ENCODE peak calls at places on chromosomes 4 and X, in seven cellular contexts. Q is mesendoderm, O is IMR-90, Z is H1, R is mesenchymal stem cell, P is trophoblast cell, E is neuronal stem cell. S is an unnamed sample.

GRCh38 chrX:97587171-97587570 is 703.5 kb downstream of the RPA4 start:
- DNase-seq in Q (no peak), O (no peak), Z (no peak), R (no peak), P (peak), E (no peak), S (no peak)

GRCh38 chr4:6900956-6901355 is 8.7 kb upstream of the TBC1D14 start:
- DNase-seq in Q (no peak), O (no peak), Z (no peak), R (no peak), P (no peak), E (no peak), S (no peak)

GRCh38 chr4:148444296-148445070 is 2.3 kb upstream of the NR3C2 start:
- DNase-seq in Q (peak), O (no peak), Z (no peak), R (peak), P (peak), E (peak), S (peak)

GRCh38 chrX:10039821-10040793 is 72.9 kb downstream of the CLDN34 start:
- DNase-seq in Q (no peak), O (no peak), Z (no peak), R (peak), P (peak), E (no peak), S (no peak)

GRCh38 chrX:98962996-98963395 is 1447.1 kb downstream of the PCDH19 start:
- DNase-seq in Q (peak), O (no peak), Z (no peak), R (no peak), P (no peak), E (no peak), S (no peak)

GRCh38 chr4:112327950-112328349 is 30.8 kb downstream of the ALPK1 start:
- DNase-seq in Q (peak), O (peak), Z (no peak), R (peak), P (peak), E (peak), S (no peak)

GRCh38 chr4:70721747-70722146 is at the start of gene RUFY3:
- DNase-seq in Q (no peak), O (peak), Z (no peak), R (peak), P (no peak), E (no peak), S (no peak)

GRCh38 chr4:147825451-147826287 is 93.8 kb downstream of the ARHGAP10 start:
- DNase-seq in Q (no peak), O (no peak), Z (no peak), R (no peak), P (peak), E (no peak), S (no peak)

GRCh38 chr4:141117935-141118334 is 15.3 kb downstream of the RNF150 start:
- DNase-seq in Q (peak), O (no peak), Z (no peak), R (no peak), P (no peak), E (no peak), S (no peak)

GRCh38 chr4:77913353-77913752 is 50.7 kb downstream of the MRPL1 start:
- DNase-seq in Q (no peak), O (peak), Z (no peak), R (no peak), P (no peak), E (no peak), S (no peak)

GRCh38 chrX:13700380-13700779 is 11.5 kb downstream of the RAB9A start:
- DNase-seq in Q (no peak), O (peak), Z (no peak), R (no peak), P (no peak), E (no peak), S (no peak)

GRCh38 chrX:120145295-120145925 is 13.0 kb upstream of the RHOXF2 start:
- DNase-seq in Q (no peak), O (no peak), Z (no peak), R (no peak), P (no peak), E (no peak), S (no peak)

GRCh38 chr4:26958925-26959653 is 98.4 kb downstream of the STIM2 start:
- DNase-seq in Q (peak), O (no peak), Z (no peak), R (no peak), P (no peak), E (no peak), S (no peak)

GRCh38 chr4:109972786-109973528 is 60.3 kb downstream of the EGF start:
- DNase-seq in Q (no peak), O (no peak), Z (no peak), R (no peak), P (no peak), E (no peak), S (peak)

GRCh38 chr4:112876316-112876715 is 173.1 kb upstream of the ANK2 start:
- DNase-seq in Q (peak), O (no peak), Z (no peak), R (no peak), P (no peak), E (no peak), S (no peak)

GRCh38 chrX:40099046-40099968 is 1.5 kb upstream of the BCOR start:
- DNase-seq in Q (peak), O (no peak), Z (no peak), R (peak), P (peak), E (no peak), S (peak)

GRCh38 chrX:123773258-123773978 is 40.6 kb upstream of the THOC2 start:
- DNase-seq in Q (no peak), O (no peak), Z (no peak), R (no peak), P (no peak), E (no peak), S (no peak)

GRCh38 chrX:22952011-22952410 is 47.7 kb upstream of the DDX53 start:
- DNase-seq in Q (peak), O (peak), Z (no peak), R (peak), P (no peak), E (no peak), S (no peak)

GRCh38 chr4:146943691-146944375 is 1.8 kb downstream of the TTC29 start:
- DNase-seq in Q (peak), O (no peak), Z (no peak), R (peak), P (no peak), E (no peak), S (peak)

GRCh38 chr4:108535757-108536156 is 84.6 kb upstream of the RPL34 start:
- DNase-seq in Q (no peak), O (no peak), Z (no peak), R (no peak), P (no peak), E (no peak), S (no peak)

GRCh38 chr4:2087170-2087569 is 28.0 kb downstream of the NAT8L start:
- DNase-seq in Q (peak), O (no peak), Z (no peak), R (peak), P (peak), E (no peak), S (no peak)

GRCh38 chrX:131827935-131828334 is 195.2 kb upstream of the STK26 start:
- DNase-seq in Q (peak), O (no peak), Z (no peak), R (peak), P (no peak), E (peak), S (peak)

GRCh38 chr4:20881658-20882057 is 181.4 kb downstream of the PACRGL start:
- DNase-seq in Q (no peak), O (no peak), Z (no peak), R (no peak), P (peak), E (no peak), S (no peak)

GRCh38 chr4:140635606-140636005 is 66.8 kb upstream of the UCP1 start:
- DNase-seq in Q (peak), O (no peak), Z (no peak), R (no peak), P (peak), E (no peak), S (peak)

GRCh38 chr4:10521386-10521785 is 64.2 kb upstream of the ZNF518B start:
- DNase-seq in Q (no peak), O (no peak), Z (no peak), R (no peak), P (no peak), E (no peak), S (no peak)

GRCh38 chrX:153520286-153520917 is 3.0 kb downstream of the ATP2B3 start:
- DNase-seq in Q (no peak), O (no peak), Z (no peak), R (no peak), P (peak), E (no peak), S (no peak)
- H3K18ac ChIP-seq in Q (no peak), O (no peak), Z (no peak), R (no peak), P (no peak), E (no peak), S (no peak)

DNA sequence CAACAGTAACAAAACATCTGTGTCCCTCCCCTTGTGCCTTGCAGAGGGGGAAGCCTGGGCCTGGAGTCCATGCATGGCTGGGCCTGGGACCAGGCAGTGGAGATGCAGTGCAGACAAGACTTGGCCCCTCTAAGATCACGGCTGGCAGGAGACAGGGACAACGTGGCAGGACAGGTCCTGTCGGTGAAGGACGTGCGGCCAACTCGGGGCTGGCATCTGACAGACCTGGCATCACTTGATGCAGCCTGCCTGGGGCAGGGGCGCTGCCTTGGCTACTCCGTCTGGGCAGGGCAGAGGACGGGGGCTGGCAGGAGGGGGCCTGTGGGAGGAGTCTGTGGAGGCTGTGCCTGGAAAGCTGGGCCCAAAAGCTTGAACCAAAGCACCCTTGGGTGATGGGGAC is 112.1 kb downstream of the CPZ start:
- DNase-seq in Q (no peak), O (no peak), Z (no peak), R (no peak), P (no peak), E (no peak), S (no peak)
- H3K18ac ChIP-seq in Q (no peak), O (no peak), Z (no peak), R (no peak), P (no peak), E (peak), S (no peak)

GRCh38 chrX:152663086-152663485 is 25.4 kb downstream of the GABRQ start:
- DNase-seq in Q (no peak), O (no peak), Z (no peak), R (no peak), P (no peak), E (no peak), S (no peak)

GRCh38 chrX:152656087-152656486 is 18.4 kb downstream of the GABRQ start:
- DNase-seq in Q (no peak), O (no peak), Z (no peak), R (no peak), P (no peak), E (no peak), S (no peak)

GRCh38 chrX:152656890-152657289 is 19.2 kb downstream of the GABRQ start:
- DNase-seq in Q (no peak), O (no peak), Z (no peak), R (no peak), P (no peak), E (no peak), S (no peak)

GRCh38 chrX:152652467-152652866 is 14.8 kb downstream of the GABRQ start:
- DNase-seq in Q (no peak), O (no peak), Z (no peak), R (no peak), P (no peak), E (no peak), S (no peak)

GRCh38 chrX:152658302-152658701 is 20.6 kb downstream of the GABRQ start:
- DNase-seq in Q (no peak), O (no peak), Z (no peak), R (no peak), P (no peak), E (peak), S (peak)
- H3K18ac ChIP-seq in Q (no peak), O (no peak), Z (no peak), R (no peak), P (no peak), E (no peak), S (no peak)

DNA sequence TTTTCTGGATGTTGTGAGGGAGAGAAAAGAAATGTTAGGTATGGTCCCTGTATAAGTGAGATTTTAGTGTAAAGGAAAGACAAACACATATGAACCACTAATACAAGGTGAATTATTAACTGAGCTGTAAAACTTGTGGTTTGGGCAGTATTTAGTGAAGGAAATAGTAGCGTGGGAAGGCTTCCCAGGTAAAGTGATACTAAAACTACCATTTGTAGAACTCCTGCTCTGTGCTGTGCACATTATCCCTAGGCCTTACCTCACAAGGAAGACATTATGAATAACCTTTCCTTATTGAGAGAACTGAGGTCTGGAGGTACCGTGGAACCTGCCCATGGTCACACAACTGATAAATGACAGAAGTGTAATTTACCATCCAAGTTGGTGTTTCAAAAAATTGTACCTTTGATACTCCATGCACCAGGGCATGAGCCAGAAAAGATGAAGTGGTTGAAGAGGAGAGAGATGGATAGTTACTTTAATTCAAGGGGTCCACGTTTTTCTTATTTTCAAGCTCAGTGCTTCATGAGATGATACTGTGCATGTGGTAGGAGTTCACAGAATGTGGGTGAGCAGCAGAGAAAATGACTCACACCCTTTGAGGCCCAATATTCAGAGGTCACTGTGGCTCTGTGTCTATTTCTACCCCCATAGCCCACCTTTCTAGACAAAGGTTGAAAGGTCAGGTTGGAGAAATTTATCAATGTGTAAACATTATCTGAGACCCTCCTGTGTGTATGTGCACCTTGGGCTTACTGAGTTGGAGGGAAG is 2.6 kb upstream of the VSIG4 start:
- DNase-seq in Q (no peak), O (no peak), Z (no peak), R (no peak), P (no peak), E (no peak), S (no peak)
- H3K18ac ChIP-seq in Q (no peak), O (no peak), Z (no peak), R (no peak), P (no peak), E (no peak), S (no peak)

GRCh38 chr4:183773790-183774189 is 114.7 kb downstream of the TRAPPC11 start:
- DNase-seq in Q (no peak), O (no peak), Z (no peak), R (no peak), P (no peak), E (no peak), S (no peak)
- H3K18ac ChIP-seq in Q (no peak), O (no peak), Z (peak), R (no peak), P (no peak), E (no peak), S (no peak)

DNA sequence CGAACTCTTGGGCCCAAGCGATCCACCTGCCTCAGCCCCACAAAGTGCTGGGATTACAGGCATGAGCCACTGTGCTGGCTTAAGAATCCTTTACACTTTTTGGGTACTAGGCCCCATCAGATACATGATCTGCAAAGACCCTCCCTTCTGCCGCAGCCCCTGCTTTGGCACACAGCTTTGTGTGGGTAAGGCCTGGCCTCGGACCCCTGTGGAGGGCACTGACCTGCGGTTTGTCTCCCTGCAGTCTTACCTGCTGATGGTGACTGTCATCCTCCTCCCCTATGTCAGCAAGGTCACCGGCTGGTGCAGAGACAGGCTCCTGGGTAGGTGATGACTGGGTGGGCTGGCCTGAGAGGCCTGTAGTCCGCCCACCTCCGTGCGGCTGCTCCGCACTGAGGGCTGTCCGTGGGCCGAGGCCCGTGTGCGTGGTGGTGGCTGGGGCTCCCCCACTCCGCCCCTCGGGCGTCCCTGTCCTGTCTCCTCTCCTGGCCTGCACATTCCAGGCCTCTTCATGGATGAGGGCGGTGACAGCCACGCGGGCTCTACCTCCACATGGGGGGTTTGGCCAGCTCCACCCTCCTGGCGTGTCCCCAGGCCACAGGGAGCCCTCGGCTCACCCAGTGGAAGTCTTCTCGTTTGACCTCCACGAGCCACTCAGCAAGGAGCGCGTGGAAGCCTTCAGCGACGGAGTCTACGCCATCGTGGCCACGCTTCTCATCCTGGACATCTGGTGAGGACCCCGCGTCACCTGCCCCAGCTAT is 18.0 kb downstream of the DGKQ start:
- DNase-seq in Q (no peak), O (no peak), Z (no peak), R (no peak), P (no peak), E (no peak), S (no peak)
- H3K18ac ChIP-seq in Q (no peak), O (no peak), Z (no peak), R (no peak), P (no peak), E (peak), S (no peak)

DNA sequence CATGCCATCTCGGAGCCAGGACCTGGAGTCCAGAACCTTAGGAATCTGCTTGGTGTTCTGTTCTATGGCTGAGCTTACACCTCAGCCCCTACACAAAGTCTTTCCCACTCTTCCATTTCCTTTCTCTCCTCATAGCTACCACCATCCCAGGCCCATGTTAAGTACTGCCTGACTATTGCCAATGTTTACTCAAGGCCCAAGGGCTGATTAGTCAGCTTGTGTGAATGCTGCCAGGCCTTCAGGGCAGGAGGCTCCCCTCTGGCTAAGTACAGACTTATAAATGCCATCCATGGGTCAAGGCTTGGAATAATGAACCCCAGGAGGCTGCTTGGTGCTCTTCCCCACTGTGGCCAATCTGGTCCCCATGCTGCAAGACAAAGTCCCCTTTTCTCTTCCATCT is 411.6 kb upstream of the MAGEB18 start:
- DNase-seq in Q (peak), O (no peak), Z (no peak), R (no peak), P (peak), E (no peak), S (no peak)
- H3K18ac ChIP-seq in Q (no peak), O (no peak), Z (no peak), R (no peak), P (no peak), E (no peak), S (no peak)

DNA sequence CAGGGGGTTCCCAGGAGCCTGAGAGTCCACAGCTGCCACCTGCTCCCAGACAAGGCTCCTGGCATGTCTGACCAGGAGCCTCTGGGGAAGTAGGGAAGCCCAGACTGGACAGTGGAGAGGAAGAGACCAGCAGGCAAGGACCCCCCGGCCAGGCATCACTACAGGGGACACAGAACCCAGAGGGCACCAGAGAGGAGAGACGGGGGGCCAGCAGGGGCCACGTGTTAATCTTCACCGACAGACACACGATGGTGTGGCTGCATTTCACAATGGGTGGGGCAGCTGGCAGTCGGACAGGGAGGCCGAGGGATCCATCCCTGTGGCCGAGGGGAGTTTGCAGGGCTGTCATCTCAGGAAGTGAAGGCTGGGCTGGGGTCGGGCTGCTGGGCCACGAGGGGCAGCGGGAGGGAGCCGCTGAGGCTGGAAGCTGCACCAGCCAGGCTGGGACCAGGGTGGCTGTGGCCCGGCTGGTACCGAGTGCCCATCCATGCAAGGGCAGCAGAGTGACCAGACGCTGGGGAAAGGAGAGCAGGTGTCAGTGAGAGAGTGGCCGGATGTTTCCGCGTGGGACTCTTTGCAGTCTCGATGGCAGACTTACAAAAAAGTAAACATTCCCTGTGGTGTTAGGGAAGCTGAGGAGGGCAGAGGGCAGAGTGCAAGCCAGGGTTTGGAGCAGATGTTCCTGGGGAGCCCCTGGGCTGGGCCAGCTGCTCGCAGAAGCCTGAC is 4.7 kb downstream of the PDE6B start:
- DNase-seq in Q (no peak), O (no peak), Z (no peak), R (no peak), P (no peak), E (no peak), S (peak)
- H3K18ac ChIP-seq in Q (no peak), O (no peak), Z (no peak), R (no peak), P (no peak), E (peak), S (no peak)

GRCh38 chr4:88881227-88881569 is 175.8 kb downstream of the FAM13A start:
- DNase-seq in Q (no peak), O (no peak), Z (no peak), R (peak), P (no peak), E (no peak), S (no peak)
- H3K18ac ChIP-seq in Q (peak), O (no peak), Z (no peak), R (no peak), P (no peak), E (no peak), S (no peak)

GRCh38 chrX:53193093-53193492 is 31.9 kb downstream of the KDM5C start:
- DNase-seq in Q (no peak), O (no peak), Z (no peak), R (no peak), P (no peak), E (no peak), S (no peak)
- H3K18ac ChIP-seq in Q (no peak), O (no peak), Z (no peak), R (no peak), P (no peak), E (no peak), S (no peak)

S was measured in H9.